ENCODE peak calls at places on chromosomes 4 and X, in five cellular contexts. C is endothelial cell, V is spleen, H is AG10803, Y is AG04450. S is an unnamed sample.

GRCh38 chr4:169640261-169640880 is 20.0 kb downstream of the CLCN3 start:
- DNase-seq in C (no peak), V (no peak), H (peak), Y (peak), S (peak)

GRCh38 chr4:145234086-145234694 is 53.8 kb upstream of the OTUD4 start:
- DNase-seq in C (peak), V (no peak), H (peak), Y (peak), S (no peak)

GRCh38 chr4:73019462-73020047 is 50.0 kb downstream of the COX18 start:
- DNase-seq in C (peak), V (no peak), H (peak), Y (peak), S (peak)

GRCh38 chr4:111228396-111228795 is 605.5 kb upstream of the PITX2 start:
- DNase-seq in C (no peak), V (no peak), H (peak), Y (no peak), S (no peak)

GRCh38 chr4:41318839-41319530 is 62.3 kb downstream of the UCHL1 start:
- DNase-seq in C (no peak), V (no peak), H (no peak), Y (no peak), S (no peak)

GRCh38 chr4:25767877-25768475 is 94.8 kb downstream of the SEL1L3 start:
- DNase-seq in C (peak), V (no peak), H (peak), Y (peak), S (peak)

GRCh38 chr4:5609265-5610007 is 98.9 kb downstream of the EVC2 start:
- DNase-seq in C (no peak), V (no peak), H (no peak), Y (no peak), S (no peak)

GRCh38 chrX:30957753-30958152 is 68.7 kb upstream of the TAB3 start:
- DNase-seq in C (no peak), V (no peak), H (peak), Y (no peak), S (no peak)

GRCh38 chrX:48540015-48540350 is 469 bp downstream of the TBC1D25 start:
- DNase-seq in C (peak), V (no peak), H (peak), Y (no peak), S (no peak)

GRCh38 chr4:106868381-106869035 is 167.6 kb downstream of the DKK2 start:
- DNase-seq in C (no peak), V (no peak), H (peak), Y (no peak), S (no peak)

GRCh38 chrX:3501833-3502535 is 155.5 kb upstream of the MXRA5 start:
- DNase-seq in C (no peak), V (no peak), H (peak), Y (no peak), S (no peak)

GRCh38 chrX:141469469-141469868 is 115.1 kb downstream of the SPANXA1 start:
- DNase-seq in C (no peak), V (no peak), H (no peak), Y (no peak), S (no peak)

GRCh38 chrX:36950495-36951253 is 57.5 kb upstream of the FAM47C start:
- DNase-seq in C (no peak), V (no peak), H (no peak), Y (no peak), S (no peak)

GRCh38 chr4:109462802-109463201 is 29.2 kb downstream of the SEC24B start:
- DNase-seq in C (no peak), V (no peak), H (peak), Y (no peak), S (no peak)

GRCh38 chr4:138835833-138836521 is 179.6 kb upstream of the NOCT start:
- DNase-seq in C (no peak), V (no peak), H (peak), Y (no peak), S (no peak)

GRCh38 chrX:9416562-9417319 is 48.1 kb upstream of the TBL1X start:
- DNase-seq in C (no peak), V (no peak), H (peak), Y (no peak), S (peak)

GRCh38 chr4:108118505-108118904 is 50.2 kb downstream of the LEF1 start:
- DNase-seq in C (no peak), V (no peak), H (no peak), Y (no peak), S (no peak)

GRCh38 chr4:113637363-113637762 is 124.2 kb downstream of the CAMK2D start:
- DNase-seq in C (no peak), V (no peak), H (peak), Y (peak), S (peak)

GRCh38 chr4:8308856-8309771 is 39.6 kb downstream of the HTRA3 start:
- DNase-seq in C (no peak), V (peak), H (peak), Y (peak), S (no peak)

GRCh38 chrX:63361494-63361893 is 10.4 kb upstream of the SPIN4 start:
- DNase-seq in C (no peak), V (no peak), H (no peak), Y (no peak), S (no peak)

GRCh38 chr4:165994706-165995105 is 121.7 kb downstream of the TLL1 start:
- DNase-seq in C (no peak), V (no peak), H (no peak), Y (no peak), S (no peak)

GRCh38 chr4:3832536-3833220 is 66.5 kb downstream of the ADRA2C start:
- DNase-seq in C (no peak), V (no peak), H (no peak), Y (no peak), S (no peak)

GRCh38 chr4:142126890-142127497 is 490.6 kb downstream of the IL15 start:
- DNase-seq in C (peak), V (no peak), H (peak), Y (peak), S (peak)

GRCh38 chrX:88903989-88904718 is 157.1 kb downstream of the CPXCR1 start:
- DNase-seq in C (no peak), V (no peak), H (no peak), Y (no peak), S (no peak)

GRCh38 chr4:77922158-77923094 is 59.8 kb downstream of the MRPL1 start:
- DNase-seq in C (no peak), V (no peak), H (peak), Y (no peak), S (no peak)

GRCh38 chr4:2871911-2872310 is 28.3 kb downstream of the ADD1 start:
- DNase-seq in C (no peak), V (no peak), H (no peak), Y (no peak), S (no peak)

GRCh38 chrX:46325312-46325877 is 219.8 kb downstream of the ZNF674 start:
- DNase-seq in C (no peak), V (no peak), H (peak), Y (peak), S (peak)

GRCh38 chrX:47499291-47499690 is 16.3 kb upstream of the ZNF41 start:
- DNase-seq in C (no peak), V (no peak), H (no peak), Y (no peak), S (no peak)

GRCh38 chr4:97892596-97893266 is 250.5 kb downstream of the STPG2 start:
- DNase-seq in C (no peak), V (no peak), H (no peak), Y (no peak), S (no peak)

GRCh38 chr4:73901031-73901430 is 31.8 kb downstream of the CXCL1 start:
- DNase-seq in C (no peak), V (no peak), H (peak), Y (no peak), S (peak)

GRCh38 chr4:104457308-104457981 is 37.2 kb downstream of the CXXC4 start:
- DNase-seq in C (no peak), V (no peak), H (no peak), Y (no peak), S (no peak)

GRCh38 chr4:122701061-122701460 is 31.4 kb upstream of the BBS12 start:
- DNase-seq in C (no peak), V (no peak), H (no peak), Y (no peak), S (no peak)

GRCh38 chr4:88196523-88197185 is 38.2 kb upstream of the ABCG2 start:
- DNase-seq in C (no peak), V (no peak), H (no peak), Y (no peak), S (no peak)

DNA sequence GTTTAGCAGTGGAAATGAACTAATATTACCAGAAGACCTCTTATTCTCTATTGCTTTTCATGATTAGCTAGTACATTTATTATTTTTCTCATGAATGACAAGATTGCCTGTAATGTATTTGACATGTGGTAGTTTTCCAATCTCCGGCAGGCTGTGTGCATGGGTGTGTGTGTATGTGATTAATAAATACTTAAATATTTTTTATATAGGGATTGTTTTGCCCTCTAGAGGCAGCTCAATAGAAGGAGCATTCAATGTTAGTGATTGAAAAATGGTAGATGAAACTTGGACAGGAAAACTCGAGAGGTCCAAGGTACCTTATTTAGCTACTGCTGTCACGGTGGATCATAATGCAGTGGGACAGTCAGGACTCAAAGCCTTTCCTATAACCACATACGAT is 457.6 kb downstream of the IL1RAPL1 start:
- DNase-seq in C (no peak), V (no peak), H (no peak), Y (no peak), S (no peak)
- TF ChIP-seq CTCF in C (no peak), V (no peak), H (no peak), Y (peak), S (no peak)

DNA sequence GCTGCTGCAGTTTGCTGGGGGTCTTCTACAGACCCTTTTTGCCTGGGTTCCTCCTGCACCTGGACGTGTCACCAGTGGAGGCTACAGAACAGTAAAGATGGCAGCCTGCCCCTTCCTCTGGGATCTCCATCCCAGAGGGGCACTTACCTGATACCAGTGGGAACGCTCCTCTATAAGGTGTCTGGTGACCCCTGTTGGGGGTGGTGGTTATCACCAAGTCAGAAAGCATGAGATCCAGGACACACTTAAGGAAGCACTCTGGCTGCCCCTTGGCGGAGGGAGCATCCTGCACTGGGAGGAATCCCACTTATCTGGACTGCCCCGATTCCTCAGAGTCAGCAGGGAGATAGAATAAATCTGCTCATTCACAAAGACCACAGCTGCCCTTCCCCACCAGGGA is 218.9 kb upstream of the GALNTL6 start:
- DNase-seq in C (no peak), V (no peak), H (no peak), Y (no peak), S (no peak)
- TF ChIP-seq CTCF in C (no peak), V (no peak), H (no peak), Y (no peak), S (no peak)

GRCh38 chrX:19907794-19908193 is 20.4 kb upstream of the SH3KBP1 start:
- DNase-seq in C (no peak), V (no peak), H (no peak), Y (no peak), S (no peak)
- TF ChIP-seq CTCF in C (no peak), V (no peak), H (peak), Y (no peak), S (no peak)

GRCh38 chr4:184286346-184286745 is 68.7 kb upstream of the ENPP6 start:
- DNase-seq in C (no peak), V (no peak), H (peak), Y (no peak), S (no peak)

GRCh38 chr4:184289179-184289535 is 71.5 kb upstream of the ENPP6 start:
- DNase-seq in C (no peak), V (no peak), H (no peak), Y (no peak), S (no peak)

GRCh38 chr4:184288451-184289178 is 70.9 kb upstream of the ENPP6 start:
- DNase-seq in C (no peak), V (no peak), H (no peak), Y (no peak), S (no peak)

GRCh38 chr4:184284742-184285141 is 67.1 kb upstream of the ENPP6 start:
- DNase-seq in C (no peak), V (no peak), H (no peak), Y (no peak), S (no peak)

DNA sequence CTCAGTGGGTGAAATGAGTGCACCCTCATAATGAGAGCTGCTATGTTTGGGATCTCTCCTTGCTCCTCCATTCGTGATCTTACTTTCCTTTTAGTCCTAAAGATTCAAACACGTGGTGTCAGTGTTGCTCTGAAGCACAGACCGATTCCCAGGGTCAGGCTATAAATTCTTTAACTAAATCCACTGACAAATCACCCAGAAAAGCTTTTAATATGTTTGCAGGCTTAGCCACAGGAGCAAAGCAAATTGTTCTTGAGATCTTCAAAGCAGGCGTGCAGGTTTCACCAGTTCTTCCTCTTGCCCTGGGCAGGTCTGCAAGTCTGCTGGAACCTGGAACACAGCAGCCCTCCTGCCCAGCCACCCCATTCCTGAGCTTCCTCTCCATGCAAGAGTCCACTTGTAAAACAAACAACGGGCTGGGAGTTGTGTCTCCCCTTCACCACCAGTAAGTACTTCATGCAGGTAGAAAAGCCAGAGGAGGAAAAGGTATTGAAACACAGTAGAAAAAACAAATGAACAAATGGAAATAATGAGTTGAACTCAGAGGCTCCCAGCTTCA is 70.1 kb upstream of the ENPP6 start:
- DNase-seq in C (no peak), V (no peak), H (peak), Y (peak), S (peak)
- TF ChIP-seq CTCF in C (no peak), V (no peak), H (peak), Y (peak), S (peak)

DNA sequence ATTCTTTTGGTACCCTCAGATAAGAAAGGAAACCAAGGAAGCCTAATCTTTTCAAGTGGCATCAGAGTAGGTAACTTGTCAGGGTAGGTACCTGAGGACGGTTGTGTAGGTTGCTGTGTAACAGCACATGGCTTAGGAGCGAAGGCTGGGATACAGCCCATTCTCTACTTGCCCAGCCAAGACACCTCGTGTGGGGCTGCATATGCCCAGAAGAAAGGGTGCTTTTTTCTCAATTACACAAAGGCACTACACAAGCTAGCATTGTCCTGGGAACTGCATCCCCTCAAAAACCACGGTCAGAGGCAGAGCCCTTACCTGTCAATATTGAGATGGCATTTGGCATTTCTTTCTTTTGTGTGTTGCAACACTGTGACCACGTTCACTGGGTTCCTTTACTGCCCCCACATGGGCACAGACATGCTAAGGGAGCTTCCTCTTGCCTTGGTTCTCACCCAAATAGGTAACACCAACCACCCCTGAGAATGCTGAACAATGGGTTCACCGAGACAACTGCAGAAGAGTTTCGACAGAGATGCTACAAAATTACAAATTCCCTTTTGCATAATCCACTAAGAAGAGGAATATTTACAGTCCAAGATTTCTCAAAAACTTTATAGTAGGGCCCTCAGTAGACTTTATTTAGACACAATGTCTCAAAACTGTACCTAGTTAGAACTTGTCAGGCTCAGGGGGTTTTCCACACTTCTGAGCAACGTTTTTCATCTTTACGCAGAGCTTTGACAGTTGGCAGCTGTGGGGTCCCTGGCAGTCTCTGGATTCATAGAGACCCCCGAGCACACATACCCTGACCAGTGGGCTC is 35.8 kb upstream of the TNIP3 start:
- DNase-seq in C (no peak), V (no peak), H (no peak), Y (no peak), S (no peak)
- TF ChIP-seq CTCF in C (no peak), V (no peak), H (no peak), Y (no peak), S (no peak)

DNA sequence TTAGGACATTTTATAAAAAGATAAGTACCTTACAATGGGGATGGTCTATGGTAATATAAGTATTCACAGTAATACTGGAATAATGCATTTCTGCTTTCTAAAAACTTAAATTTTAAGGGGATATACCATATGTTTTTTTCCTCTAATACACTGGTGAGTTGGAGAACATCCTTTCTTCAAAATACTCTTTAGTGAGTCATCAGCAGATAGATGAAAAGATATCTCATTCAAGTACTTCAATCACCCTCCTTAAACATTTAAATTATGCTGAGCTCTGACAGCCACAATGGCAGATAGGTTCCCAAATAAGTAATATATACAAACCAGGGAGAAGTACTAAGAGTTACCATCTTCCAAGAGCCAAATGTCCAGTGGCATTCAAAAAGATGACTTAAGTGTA is 52.3 kb downstream of the AMMECR1 start:
- DNase-seq in C (no peak), V (no peak), H (no peak), Y (no peak), S (no peak)
- TF ChIP-seq CTCF in C (no peak), V (no peak), H (no peak), Y (no peak), S (no peak)

DNA sequence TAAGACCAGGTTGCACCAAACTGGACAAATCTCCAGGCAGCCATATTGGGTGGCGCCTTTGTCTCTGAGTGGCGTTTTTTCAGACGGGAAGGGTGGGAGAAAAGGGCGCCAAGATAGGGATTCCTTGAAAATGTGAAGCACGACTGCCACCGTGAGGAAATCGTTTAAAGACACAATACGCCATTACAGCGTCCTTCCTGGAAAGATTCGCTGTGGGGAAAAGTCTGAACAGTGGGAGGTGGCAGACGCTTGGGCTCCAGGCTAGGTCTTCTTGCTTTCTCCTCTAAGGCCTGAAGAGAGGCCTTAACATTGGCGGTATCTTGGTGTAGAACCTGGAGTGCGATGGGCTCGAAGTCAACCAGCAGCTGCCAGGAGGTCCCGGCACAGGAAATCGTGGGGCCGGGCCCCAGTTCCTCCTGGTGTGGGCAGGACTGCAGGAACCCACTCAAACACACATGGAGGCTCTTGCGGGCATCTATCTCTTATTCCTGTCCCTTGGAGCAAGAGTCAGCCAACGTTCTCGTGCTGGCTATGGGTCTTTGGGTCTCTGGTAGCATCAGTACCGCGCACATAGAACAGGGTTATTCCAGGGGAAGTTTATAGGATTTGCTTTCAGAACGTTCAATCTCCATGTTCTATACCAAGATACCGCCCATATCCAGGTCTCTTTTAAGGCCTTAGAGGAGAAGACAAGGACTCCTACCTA is 208.8 kb downstream of the OR13H1 start:
- DNase-seq in C (no peak), V (peak), H (no peak), Y (no peak), S (peak)
- TF ChIP-seq CTCF in C (no peak), V (peak), H (no peak), Y (no peak), S (peak)

GRCh38 chr4:89298788-89299152 is 8.8 kb downstream of the GPRIN3 start:
- DNase-seq in C (no peak), V (no peak), H (peak), Y (no peak), S (no peak)
- TF ChIP-seq CTCF in C (no peak), V (no peak), H (peak), Y (no peak), S (no peak)